ENCODE peak calls at places on chromosomes 5 and 9, in five cellular contexts. I is brain microvascular endothelial cell, R is HFF-Myc, J is PC-9, Z is testis. D is an unnamed sample.

GRCh38 chr5:75601996-75602395 is 9.3 kb upstream of the ANKDD1B start:
- DNase-seq in I (peak; percentile 82), R (no peak), J (peak; percentile 29), Z (no peak), D (no peak)

GRCh38 chr5:36452394-36453100 is 150.8 kb upstream of the RANBP3L start:
- DNase-seq in I (no peak), R (no peak), J (no peak), Z (no peak), D (no peak)

GRCh38 chr9:23686257-23686656 is 139.8 kb downstream of the ELAVL2 start:
- DNase-seq in I (no peak), R (no peak), J (no peak), Z (no peak), D (no peak)

GRCh38 chr9:91214086-91214485 is 147.6 kb downstream of the AUH start:
- DNase-seq in I (no peak), R (no peak), J (no peak), Z (no peak), D (no peak)

GRCh38 chr5:58322453-58322852 is 137.4 kb downstream of the PLK2 start:
- DNase-seq in I (peak; percentile 14), R (no peak), J (no peak), Z (no peak), D (no peak)

GRCh38 chr5:172816887-172817418 is 17.1 kb upstream of the ERGIC1 start:
- DNase-seq in I (peak; percentile 89), R (peak; percentile 41), J (no peak), Z (no peak), D (no peak)

GRCh38 chr5:59357421-59357977 is 536.0 kb downstream of the PDE4D start:
- DNase-seq in I (peak; percentile 93), R (no peak), J (no peak), Z (peak; percentile 32), D (no peak)

GRCh38 chr5:10518352-10518751 is 45.5 kb upstream of the ANKRD33B start:
- DNase-seq in I (peak; percentile 33), R (no peak), J (peak; percentile 35), Z (no peak), D (no peak)

GRCh38 chr9:37035472-37036236 is 1.6 kb upstream of the PAX5 start:
- DNase-seq in I (no peak), R (no peak), J (no peak), Z (no peak), D (peak; percentile 52)

GRCh38 chr5:172910828-172911627 is 48.2 kb upstream of the RPL26L1 start:
- DNase-seq in I (peak; percentile 98), R (no peak), J (peak; percentile 37), Z (peak; percentile 51), D (no peak)

GRCh38 chr5:59830801-59831200 is 62.7 kb downstream of the PDE4D start:
- DNase-seq in I (no peak), R (no peak), J (no peak), Z (no peak), D (no peak)

GRCh38 chr9:31272456-31273295 is 1111.8 kb upstream of the ACO1 start:
- DNase-seq in I (no peak), R (no peak), J (peak; percentile 5), Z (no peak), D (no peak)

GRCh38 chr5:5315068-5315835 is 107.2 kb upstream of the ICE1 start:
- DNase-seq in I (peak; percentile 2), R (no peak), J (no peak), Z (no peak), D (no peak)

GRCh38 chr5:117405197-117405596 is 830.6 kb upstream of the SEMA6A start:
- DNase-seq in I (no peak), R (no peak), J (no peak), Z (no peak), D (no peak)

GRCh38 chr9:20524776-20525175 is 97.5 kb downstream of the MLLT3 start:
- DNase-seq in I (no peak), R (no peak), J (no peak), Z (no peak), D (no peak)
- TF ChIP-seq CTCF in I (peak; percentile 55), R (peak; percentile 55), J (peak; percentile 45), Z (no peak), D (peak; percentile 38)

GRCh38 chr5:78533356-78533755 is 115.2 kb downstream of the LHFPL2 start:
- DNase-seq in I (no peak), R (no peak), J (no peak), Z (no peak), D (no peak)
- TF ChIP-seq CTCF in I (peak; percentile 53), R (no peak), J (peak; percentile 62), Z (no peak), D (peak; percentile 58)

GRCh38 chr9:124133752-124134151 is 122.2 kb downstream of the LHX2 start:
- DNase-seq in I (peak; percentile 50), R (no peak), J (peak; percentile 41), Z (peak; percentile 56), D (peak; percentile 15)
- TF ChIP-seq CTCF in I (peak; percentile 71), R (peak; percentile 26), J (no peak), Z (no peak), D (no peak)

GRCh38 chr5:115666023-115666422 is 40.2 kb upstream of the TMED7 start:
- DNase-seq in I (peak; percentile 14), R (no peak), J (no peak), Z (no peak), D (no peak)

GRCh38 chr5:115671939-115672338 is 46.1 kb upstream of the TMED7 start:
- DNase-seq in I (peak; percentile 45), R (no peak), J (no peak), Z (no peak), D (no peak)
- TF ChIP-seq CTCF in I (no peak), R (no peak), J (no peak), Z (no peak), D (no peak)

GRCh38 chr5:159440235-159440634 is 109.9 kb upstream of the IL12B start:
- DNase-seq in I (no peak), R (no peak), J (no peak), Z (no peak), D (no peak)
- TF ChIP-seq CTCF in I (no peak), R (no peak), J (no peak), Z (no peak), D (no peak)

GRCh38 chr5:81896764-81897163 is 75.1 kb upstream of the ATG10 start:
- DNase-seq in I (no peak), R (no peak), J (no peak), Z (no peak), D (no peak)
- TF ChIP-seq CTCF in I (no peak), R (no peak), J (no peak), Z (no peak), D (no peak)

DNA sequence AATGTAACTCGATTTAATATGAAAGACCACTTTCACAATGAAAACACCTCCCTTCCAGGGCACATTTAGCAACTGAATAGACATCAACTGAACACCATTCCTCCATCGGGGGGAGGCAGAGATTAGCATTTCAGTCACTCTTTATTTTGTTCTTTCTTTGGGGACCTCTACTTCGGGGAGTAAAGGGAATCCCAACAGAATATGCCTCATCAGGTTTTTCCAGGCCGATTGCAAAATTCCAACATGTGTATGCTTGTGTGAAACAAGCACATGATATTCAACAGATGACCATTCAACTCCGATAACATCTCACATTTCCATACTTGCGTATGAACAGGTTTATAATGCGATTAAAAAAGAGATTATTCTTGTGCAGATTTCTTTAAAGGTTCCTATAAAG is 124.2 kb upstream of the RETREG1 start:
- DNase-seq in I (no peak), R (no peak), J (no peak), Z (no peak), D (no peak)
- TF ChIP-seq CTCF in I (no peak), R (no peak), J (no peak), Z (no peak), D (no peak)

GRCh38 chr5:169826618-169827017 is 153.7 kb downstream of the INSYN2B start:
- DNase-seq in I (peak; percentile 7), R (no peak), J (no peak), Z (no peak), D (no peak)
- TF ChIP-seq CTCF in I (peak; percentile 47), R (peak; percentile 23), J (peak; percentile 27), Z (no peak), D (no peak)

D was measured in neural crest cell.